ENCODE peak calls at places on chromosome X, in four cellular contexts. One of them, this sample, is unnamed.

GRCh38 chrX:48465336-48465933 is 4.6 kb downstream of the SLC38A5 start:
- DNase-seq in H1: no peak
- DNase-seq in SK-N-SH: peak
- DNase-seq in K562: no peak
- DNase-seq in this sample: no peak

GRCh38 chrX:33211356-33212254 is at the start of gene DMD:
- DNase-seq in K562: no peak
- DNase-seq in H1: no peak
- DNase-seq in SK-N-SH: no peak
- DNase-seq in this sample: no peak

GRCh38 chrX:28498658-28499057 is 88.6 kb upstream of the IL1RAPL1 start:
- DNase-seq in SK-N-SH: no peak
- DNase-seq in H1: no peak
- DNase-seq in K562: no peak
- DNase-seq in this sample: no peak

GRCh38 chrX:22666441-22666840 is 333.3 kb upstream of the DDX53 start:
- DNase-seq in K562: peak
- DNase-seq in SK-N-SH: peak
- DNase-seq in H1: no peak
- DNase-seq in this sample: peak

GRCh38 chrX:10656214-10656613 is 35.8 kb upstream of the MID1 start:
- DNase-seq in K562: no peak
- DNase-seq in H1: no peak
- DNase-seq in SK-N-SH: no peak
- DNase-seq in this sample: no peak

GRCh38 chrX:13684361-13684760 is 4.6 kb upstream of the RAB9A start:
- DNase-seq in K562: no peak
- DNase-seq in H1: no peak
- DNase-seq in SK-N-SH: no peak
- DNase-seq in this sample: no peak

GRCh38 chrX:1002611-1003010 is 209.8 kb downstream of the CRLF2 start:
- DNase-seq in SK-N-SH: no peak
- DNase-seq in K562: no peak
- DNase-seq in H1: no peak
- DNase-seq in this sample: no peak

GRCh38 chrX:110032534-110033161 is 29.7 kb downstream of the TMEM164 start:
- DNase-seq in H1: no peak
- DNase-seq in SK-N-SH: no peak
- DNase-seq in K562: no peak
- DNase-seq in this sample: no peak

GRCh38 chrX:143304518-143304917 is 212.8 kb downstream of the SPANXN3 start:
- DNase-seq in K562: no peak
- DNase-seq in SK-N-SH: no peak
- DNase-seq in H1: no peak
- DNase-seq in this sample: no peak

GRCh38 chrX:30971761-30972603 is 82.9 kb upstream of the TAB3 start:
- DNase-seq in SK-N-SH: peak
- DNase-seq in K562: peak
- DNase-seq in H1: peak
- DNase-seq in this sample: peak

GRCh38 chrX:93259029-93259428 is 414.3 kb downstream of the NAP1L3 start:
- DNase-seq in K562: no peak
- DNase-seq in H1: no peak
- DNase-seq in SK-N-SH: no peak
- DNase-seq in this sample: no peak

GRCh38 chrX:107542500-107542899 is 85.8 kb upstream of the PRPS1 start:
- DNase-seq in K562: no peak
- DNase-seq in SK-N-SH: peak
- DNase-seq in H1: no peak
- DNase-seq in this sample: peak

GRCh38 chrX:17376381-17377046 is 1.5 kb downstream of the NHS start:
- DNase-seq in H1: no peak
- DNase-seq in SK-N-SH: no peak
- DNase-seq in K562: no peak
- DNase-seq in this sample: no peak

GRCh38 chrX:78024349-78025108 is 55.1 kb upstream of the PGAM4 start:
- DNase-seq in SK-N-SH: peak
- DNase-seq in K562: peak
- DNase-seq in H1: no peak
- DNase-seq in this sample: peak

GRCh38 chrX:121746105-121746504 is 698.7 kb downstream of the GLUD2 start:
- DNase-seq in K562: no peak
- DNase-seq in SK-N-SH: no peak
- DNase-seq in H1: no peak
- DNase-seq in this sample: no peak

GRCh38 chrX:154490414-154491083 is at the start of gene SLC10A3:
- DNase-seq in H1: peak
- DNase-seq in SK-N-SH: peak
- DNase-seq in K562: peak
- DNase-seq in this sample: peak

GRCh38 chrX:72243472-72243871 is 4.6 kb upstream of the ERCC6L start:
- DNase-seq in SK-N-SH: no peak
- DNase-seq in H1: no peak
- DNase-seq in K562: no peak
- DNase-seq in this sample: no peak

GRCh38 chrX:55709735-55710134 is 7.8 kb upstream of the RRAGB start:
- DNase-seq in SK-N-SH: no peak
- DNase-seq in H1: no peak
- DNase-seq in K562: no peak
- DNase-seq in this sample: no peak

GRCh38 chrX:155259752-155260151 is 4.5 kb downstream of the RAB39B start:
- DNase-seq in K562: no peak
- DNase-seq in SK-N-SH: no peak
- DNase-seq in H1: no peak
- DNase-seq in this sample: no peak

GRCh38 chrX:139766545-139766983 is 58.6 kb upstream of the MCF2 start:
- DNase-seq in K562: no peak
- DNase-seq in SK-N-SH: no peak
- DNase-seq in H1: no peak
- DNase-seq in this sample: no peak

GRCh38 chrX:109356684-109357083 is 125.2 kb downstream of the GUCY2F start:
- DNase-seq in H1: no peak
- DNase-seq in SK-N-SH: no peak
- DNase-seq in K562: no peak
- DNase-seq in this sample: no peak

GRCh38 chrX:120452131-120452530 is 17.0 kb downstream of the LAMP2 start:
- DNase-seq in H1: no peak
- DNase-seq in SK-N-SH: peak
- DNase-seq in K562: no peak
- DNase-seq in this sample: peak

GRCh38 chrX:120453985-120454384 is 15.1 kb downstream of the LAMP2 start:
- DNase-seq in K562: no peak
- DNase-seq in H1: no peak
- DNase-seq in SK-N-SH: no peak
- DNase-seq in this sample: no peak

GRCh38 chrX:120446503-120446902 is 22.6 kb downstream of the LAMP2 start:
- DNase-seq in K562: no peak
- DNase-seq in H1: no peak
- DNase-seq in SK-N-SH: no peak
- DNase-seq in this sample: no peak

GRCh38 chrX:120450163-120450562 is 18.9 kb downstream of the LAMP2 start:
- DNase-seq in H1: no peak
- DNase-seq in K562: no peak
- DNase-seq in SK-N-SH: peak
- DNase-seq in this sample: no peak
- TF ChIP-seq TEAD4 in H1: no peak
- TF ChIP-seq TEAD4 in K562: no peak
- TF ChIP-seq TEAD4 in SK-N-SH: no peak
- TF ChIP-seq TEAD4 in this sample: no peak

GRCh38 chrX:103878466-103879151 is 46.6 kb upstream of the RAB9B start:
- DNase-seq in K562: no peak
- DNase-seq in SK-N-SH: no peak
- DNase-seq in H1: no peak
- DNase-seq in this sample: no peak
- TF ChIP-seq TEAD4 in K562: no peak
- TF ChIP-seq TEAD4 in SK-N-SH: no peak
- TF ChIP-seq TEAD4 in H1: no peak
- TF ChIP-seq TEAD4 in this sample: no peak

GRCh38 chrX:103861200-103861599 is 29.1 kb upstream of the RAB9B start:
- DNase-seq in H1: no peak
- DNase-seq in K562: no peak
- DNase-seq in SK-N-SH: no peak
- DNase-seq in this sample: no peak

GRCh38 chrX:103864886-103865534 is 33.0 kb upstream of the RAB9B start:
- DNase-seq in K562: no peak
- DNase-seq in SK-N-SH: no peak
- DNase-seq in H1: no peak
- DNase-seq in this sample: no peak

DNA sequence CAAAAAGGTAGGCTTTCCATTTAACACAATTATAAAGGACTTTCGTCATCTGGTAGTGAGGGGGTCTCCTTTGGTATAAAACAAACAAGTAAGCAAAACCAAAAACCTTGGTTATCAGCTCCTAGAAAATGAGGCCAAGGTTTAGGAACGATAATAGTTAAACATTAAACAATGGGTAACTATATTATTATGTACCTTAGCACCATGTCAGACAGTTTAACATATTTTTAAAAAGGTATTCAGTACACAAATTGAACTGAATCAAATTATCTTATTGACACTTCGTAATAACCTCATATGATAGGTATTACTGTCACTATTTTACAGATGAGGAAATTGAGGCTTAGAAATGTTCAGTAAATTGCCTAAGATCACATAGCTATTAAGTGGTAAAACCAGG is 32.1 kb upstream of the RAB9B start:
- DNase-seq in H1: no peak
- DNase-seq in SK-N-SH: no peak
- DNase-seq in K562: no peak
- DNase-seq in this sample: no peak
- TF ChIP-seq TEAD4 in H1: no peak
- TF ChIP-seq TEAD4 in SK-N-SH: no peak
- TF ChIP-seq TEAD4 in K562: no peak
- TF ChIP-seq TEAD4 in this sample: no peak

GRCh38 chrX:38206542-38206941 is 14.1 kb downstream of the SRPX start:
- DNase-seq in H1: no peak
- DNase-seq in SK-N-SH: no peak
- DNase-seq in K562: no peak
- DNase-seq in this sample: no peak

GRCh38 chrX:38205037-38205436 is 15.6 kb downstream of the SRPX start:
- DNase-seq in H1: no peak
- DNase-seq in K562: no peak
- DNase-seq in SK-N-SH: no peak
- DNase-seq in this sample: no peak

GRCh38 chrX:38206036-38206435 is 14.6 kb downstream of the SRPX start:
- DNase-seq in SK-N-SH: no peak
- DNase-seq in H1: no peak
- DNase-seq in K562: no peak
- DNase-seq in this sample: no peak
- TF ChIP-seq TEAD4 in SK-N-SH: no peak
- TF ChIP-seq TEAD4 in H1: no peak
- TF ChIP-seq TEAD4 in K562: no peak
- TF ChIP-seq TEAD4 in this sample: no peak

GRCh38 chrX:40880712-40881111 is 145.4 kb upstream of the MED14 start:
- DNase-seq in SK-N-SH: no peak
- DNase-seq in H1: no peak
- DNase-seq in K562: no peak
- DNase-seq in this sample: no peak

GRCh38 chrX:40883021-40883619 is 147.8 kb upstream of the MED14 start:
- DNase-seq in K562: no peak
- DNase-seq in SK-N-SH: no peak
- DNase-seq in H1: no peak
- DNase-seq in this sample: no peak

GRCh38 chrX:40877869-40878268 is 142.5 kb upstream of the MED14 start:
- DNase-seq in SK-N-SH: peak
- DNase-seq in H1: no peak
- DNase-seq in K562: peak
- DNase-seq in this sample: no peak

GRCh38 chrX:40878821-40879571 is 143.7 kb upstream of the MED14 start:
- DNase-seq in H1: no peak
- DNase-seq in K562: no peak
- DNase-seq in SK-N-SH: no peak
- DNase-seq in this sample: no peak
- TF ChIP-seq TEAD4 in H1: peak
- TF ChIP-seq TEAD4 in K562: no peak
- TF ChIP-seq TEAD4 in SK-N-SH: no peak
- TF ChIP-seq TEAD4 in this sample: no peak

GRCh38 chrX:19888419-19888879 is 1.0 kb upstream of the SH3KBP1 start:
- DNase-seq in SK-N-SH: peak
- DNase-seq in H1: no peak
- DNase-seq in K562: peak
- DNase-seq in this sample: no peak

GRCh38 chrX:19886375-19886774 is 1.0 kb downstream of the SH3KBP1 start:
- DNase-seq in SK-N-SH: no peak
- DNase-seq in H1: no peak
- DNase-seq in K562: no peak
- DNase-seq in this sample: no peak

GRCh38 chrX:19886888-19887531 is 390 bp downstream of the SH3KBP1 start:
- DNase-seq in K562: peak
- DNase-seq in H1: no peak
- DNase-seq in SK-N-SH: peak
- DNase-seq in this sample: peak

GRCh38 chrX:19893722-19894121 is 6.3 kb upstream of the SH3KBP1 start:
- DNase-seq in SK-N-SH: no peak
- DNase-seq in H1: no peak
- DNase-seq in K562: no peak
- DNase-seq in this sample: no peak

DNA sequence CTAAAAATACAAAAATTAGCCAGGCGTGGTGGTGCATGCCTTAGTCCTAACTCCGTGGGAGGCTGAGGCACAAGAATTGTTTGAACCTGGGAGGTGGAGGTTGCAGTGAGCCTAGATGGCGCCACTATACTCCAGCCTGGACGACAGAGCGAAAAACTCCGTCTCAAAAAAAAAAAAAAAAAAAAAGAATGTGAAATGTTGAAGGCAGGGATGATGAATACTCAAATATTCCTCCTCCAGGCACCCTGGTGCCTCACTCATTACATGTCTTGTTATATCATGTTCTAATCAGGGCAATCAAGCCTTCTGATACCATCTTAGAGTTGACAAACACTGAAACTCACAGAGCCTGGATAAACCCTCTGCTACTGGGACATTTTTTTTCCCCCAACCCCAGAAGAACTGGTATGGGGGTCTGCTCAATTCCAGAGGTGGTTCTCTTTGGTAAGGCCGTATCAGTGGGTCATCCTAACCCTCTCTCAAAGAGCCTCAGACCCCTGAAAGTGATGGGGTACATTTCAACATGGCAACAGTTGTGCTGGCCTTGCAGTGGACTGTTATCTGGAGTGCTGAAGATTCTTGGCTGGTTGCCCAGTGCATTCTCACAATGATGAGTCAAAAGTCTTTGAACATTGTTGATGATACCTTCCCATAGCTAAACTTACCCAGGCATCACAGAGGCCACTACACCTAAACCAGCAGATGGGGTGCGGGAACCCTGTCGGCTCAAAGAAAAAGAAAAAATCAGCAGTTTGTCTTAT is 2.4 kb upstream of the SH3KBP1 start:
- DNase-seq in SK-N-SH: no peak
- DNase-seq in K562: peak
- DNase-seq in H1: no peak
- DNase-seq in this sample: peak
- TF ChIP-seq TEAD4 in SK-N-SH: no peak
- TF ChIP-seq TEAD4 in K562: no peak
- TF ChIP-seq TEAD4 in H1: no peak
- TF ChIP-seq TEAD4 in this sample: no peak

This sample was measured in WTC11.